ENCODE peak calls at places on chromosomes 16 and 17, in ten cellular contexts. S is dorsolateral prefrontal cortex; F is sigmoid colon; G is CD8-positive, alpha-beta T cell; L is thoracic aorta; N is bronchial epithelial cell; D is HCT116; B is A549; Q is Calu3; A is AG04450. W is an unnamed sample.

GRCh38 chr16:981695-982151 is at the start of gene SOX8:
- DNase-seq in Q (peak), S (no peak), D (no peak), A (no peak), N (no peak), B (no peak), G (peak), F (no peak), L (no peak), W (no peak)

GRCh38 chr16:88282221-88283041 is 100.3 kb upstream of the ZNF469 start:
- DNase-seq in F (no peak), N (peak), L (no peak), Q (peak), D (no peak), B (peak), S (no peak), G (no peak), A (peak), W (no peak)

GRCh38 chr17:67772679-67773078 is 52.6 kb upstream of the BPTF start:
- DNase-seq in B (no peak), A (no peak), N (no peak), D (no peak), S (no peak), F (no peak), G (no peak), Q (no peak), L (no peak), W (no peak)

GRCh38 chr16:14240216-14240843 is 169.2 kb downstream of the MRTFB start:
- DNase-seq in L (no peak), Q (no peak), B (no peak), F (no peak), D (no peak), A (no peak), N (no peak), S (no peak), G (no peak), W (no peak)

GRCh38 chr17:75843577-75844529 is at the start of gene UNC13D:
- DNase-seq in N (no peak), A (no peak), D (no peak), S (no peak), B (no peak), F (peak), Q (peak), G (peak), L (no peak), W (no peak)

GRCh38 chr17:76791053-76791980 is 53.4 kb downstream of the MFSD11 start:
- DNase-seq in D (no peak), Q (peak), S (peak), F (no peak), A (no peak), N (peak), B (peak), L (no peak), G (peak), W (no peak)

GRCh38 chr16:31916056-31916488 is 42.5 kb downstream of the ZNF267 start:
- DNase-seq in L (no peak), N (no peak), G (no peak), Q (no peak), A (no peak), F (no peak), B (peak), S (no peak), D (no peak), W (no peak)

GRCh38 chr17:82019905-82020873 is 2.5 kb downstream of the CENPX start:
- DNase-seq in F (no peak), B (peak), D (peak), Q (peak), N (no peak), S (no peak), G (peak), A (no peak), L (no peak), W (no peak)

GRCh38 chr16:89687092-89687940 is 827 bp downstream of the CDK10 start:
- DNase-seq in D (no peak), N (peak), B (peak), A (no peak), L (no peak), Q (peak), F (no peak), S (no peak), G (no peak), W (peak)

GRCh38 chr17:50626037-50626574 is 8.6 kb upstream of the ABCC3 start:
- DNase-seq in G (peak), D (peak), F (peak), B (peak), S (no peak), N (peak), A (peak), Q (peak), L (no peak), W (peak)

DNA sequence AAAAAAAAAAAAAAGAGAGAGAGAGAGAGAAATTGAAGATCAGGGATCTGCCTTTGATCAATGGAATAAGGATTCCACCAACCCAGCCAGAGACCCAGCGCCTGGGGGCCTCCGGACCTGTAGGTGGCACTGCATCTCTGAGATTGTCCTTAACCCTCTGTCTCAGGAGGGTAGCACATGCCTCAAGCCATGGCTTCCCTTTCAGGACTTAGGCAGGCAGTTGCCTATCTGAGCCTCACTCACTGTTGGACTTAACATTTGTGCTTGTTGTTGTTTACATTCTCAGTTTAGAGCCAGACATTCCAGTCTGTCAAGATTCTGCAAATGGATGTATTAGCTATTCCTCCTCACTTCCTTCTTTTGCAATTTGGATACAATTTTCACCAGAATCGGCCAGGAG is 5.1 kb upstream of the SCNN1B start:
- DNase-seq in S (no peak), A (no peak), L (no peak), F (no peak), D (peak), N (no peak), B (peak), Q (peak), G (no peak), W (peak)
- TF ChIP-seq CTCF in S (no peak), A (no peak), L (no peak), F (no peak), D (peak), N (peak), B (no peak), Q (peak), G (no peak), W (peak)

DNA sequence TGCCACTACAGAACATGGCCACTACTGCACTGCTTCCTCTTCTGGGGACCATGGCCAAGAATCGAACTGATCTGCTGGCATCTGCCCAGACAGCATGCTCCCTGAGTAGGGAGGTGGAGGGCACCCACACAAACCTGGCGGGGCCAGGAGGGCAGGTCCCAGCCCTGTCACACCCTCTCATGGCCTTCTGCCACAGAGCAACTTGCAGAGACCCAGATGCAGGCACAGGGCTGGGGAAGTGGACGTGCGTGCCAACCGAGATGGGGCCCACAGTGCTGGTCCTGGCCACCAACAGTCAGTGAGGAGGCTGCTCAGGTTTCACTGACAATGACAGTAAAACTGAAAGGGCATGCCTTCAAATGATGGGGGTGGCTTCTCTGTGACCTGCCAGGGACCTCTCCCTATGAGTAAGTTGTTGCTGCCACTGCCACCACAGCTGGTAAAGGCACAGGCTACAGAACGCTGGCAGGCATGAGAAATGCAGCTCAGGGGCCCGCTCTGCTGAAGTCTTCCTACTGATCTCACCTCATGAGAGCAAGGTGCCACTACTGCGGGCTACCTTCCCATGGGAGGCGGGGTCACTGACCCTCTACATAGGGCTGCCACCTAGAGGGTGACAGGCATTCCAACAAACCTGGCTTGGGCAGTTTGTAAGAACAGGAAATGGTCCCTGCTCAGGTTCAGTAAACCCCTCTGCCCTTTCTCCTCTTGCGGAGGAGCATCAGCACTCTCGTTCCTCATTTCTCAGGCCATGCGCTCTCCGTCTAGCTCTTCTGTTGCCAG is 15.5 kb downstream of the HIC1 start:
- DNase-seq in G (no peak), N (no peak), B (no peak), S (no peak), D (no peak), A (no peak), F (no peak), L (no peak), Q (no peak), W (no peak)
- TF ChIP-seq CTCF in G (no peak), N (no peak), B (no peak), S (no peak), D (no peak), A (no peak), F (no peak), L (no peak), Q (no peak), W (peak)

GRCh38 chr17:42181851-42182207 is 887 bp upstream of the KCNH4 start:
- DNase-seq in B (no peak), D (no peak), N (no peak), Q (no peak), L (no peak), F (no peak), G (no peak), A (no peak), S (no peak), W (no peak)

GRCh38 chr17:42179335-42179734 is 1.6 kb downstream of the KCNH4 start:
- DNase-seq in Q (no peak), D (no peak), G (no peak), B (no peak), A (no peak), F (no peak), N (no peak), L (no peak), S (no peak), W (no peak)

GRCh38 chr17:42180411-42180921 is 476 bp downstream of the KCNH4 start:
- DNase-seq in Q (no peak), S (no peak), A (no peak), L (no peak), D (no peak), F (no peak), B (no peak), N (no peak), G (no peak), W (no peak)

GRCh38 chr17:42179911-42180410 is 981 bp downstream of the KCNH4 start:
- DNase-seq in L (no peak), F (no peak), Q (no peak), A (no peak), B (peak), D (no peak), G (peak), N (no peak), S (no peak), W (no peak)

GRCh38 chr17:42180922-42181850 is at the start of gene KCNH4:
- DNase-seq in D (peak), S (peak), N (peak), G (peak), B (peak), F (peak), A (peak), L (peak), Q (peak), W (peak)
- TF ChIP-seq CTCF in D (peak), S (peak), N (peak), G (peak), B (peak), F (no peak), A (peak), L (no peak), Q (no peak), W (peak)

GRCh38 chr16:86498155-86498651 is 12.1 kb upstream of the FOXF1 start:
- DNase-seq in L (no peak), B (no peak), N (no peak), D (no peak), F (peak), Q (no peak), G (no peak), S (no peak), A (no peak), W (no peak)
- TF ChIP-seq CTCF in L (no peak), B (no peak), N (no peak), D (no peak), F (no peak), Q (no peak), G (no peak), S (no peak), A (peak), W (no peak)

DNA sequence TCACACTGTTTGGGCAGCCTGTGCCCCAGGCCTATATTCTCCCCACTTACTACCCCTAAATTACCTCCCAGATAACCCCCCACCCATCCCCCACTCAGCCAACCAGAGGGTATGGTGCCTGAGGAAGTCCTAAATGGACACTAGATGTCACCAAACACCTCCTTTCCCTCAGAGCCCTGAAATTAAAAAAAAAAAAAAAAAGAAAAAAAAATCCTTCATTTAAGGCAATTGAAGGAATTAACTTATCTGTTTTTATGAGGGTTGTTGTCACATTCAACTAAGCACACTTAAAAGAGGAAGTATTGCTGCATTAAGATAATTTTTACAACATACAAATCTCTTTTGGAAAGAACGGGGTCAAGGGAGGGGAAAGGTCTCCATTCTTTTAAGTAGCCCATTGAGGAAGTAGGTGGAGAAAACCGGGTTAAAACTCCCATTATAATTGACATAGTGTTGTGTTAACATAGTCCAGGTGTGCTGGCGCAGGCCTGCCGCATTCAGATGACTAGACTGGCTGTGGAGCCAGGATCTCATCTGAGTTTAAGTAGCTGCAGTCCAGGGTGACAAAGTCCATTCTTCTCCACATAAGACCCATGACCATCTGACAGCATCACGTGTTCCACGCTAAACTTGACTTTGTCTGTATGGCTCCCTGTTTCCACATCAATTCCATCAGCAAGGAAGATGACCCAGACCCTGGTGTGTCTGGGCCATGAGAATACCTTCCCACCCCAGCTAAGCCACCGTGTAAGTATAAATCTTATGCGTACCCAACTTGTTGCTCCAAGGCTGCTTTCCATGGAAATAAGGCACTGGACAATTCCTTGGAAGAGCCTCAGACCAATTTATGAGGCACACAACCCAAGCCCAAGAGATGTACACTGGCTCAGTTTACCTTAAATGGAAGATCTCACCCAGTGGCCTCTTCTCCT is 46.4 kb downstream of the SNX11 start:
- DNase-seq in B (peak), A (peak), S (no peak), N (peak), L (no peak), D (peak), F (no peak), Q (peak), G (no peak), W (no peak)
- TF ChIP-seq CTCF in B (peak), A (peak), S (peak), N (peak), L (no peak), D (peak), F (no peak), Q (peak), G (no peak), W (peak)

GRCh38 chr17:72952220-72952619 is 140.3 kb downstream of the SLC39A11 start:
- DNase-seq in F (no peak), N (no peak), A (no peak), D (no peak), B (no peak), S (no peak), L (no peak), G (no peak), Q (no peak), W (no peak)
- TF ChIP-seq CTCF in F (no peak), N (no peak), A (no peak), D (no peak), B (no peak), S (no peak), L (no peak), G (no peak), Q (no peak), W (no peak)

GRCh38 chr16:82641336-82641984 is 14.7 kb downstream of the CDH13 start:
- DNase-seq in L (no peak), N (peak), D (no peak), Q (no peak), S (no peak), F (no peak), G (no peak), A (no peak), B (no peak), W (no peak)
- TF ChIP-seq CTCF in L (no peak), N (peak), D (peak), Q (no peak), S (no peak), F (no peak), G (peak), A (peak), B (no peak), W (no peak)

DNA sequence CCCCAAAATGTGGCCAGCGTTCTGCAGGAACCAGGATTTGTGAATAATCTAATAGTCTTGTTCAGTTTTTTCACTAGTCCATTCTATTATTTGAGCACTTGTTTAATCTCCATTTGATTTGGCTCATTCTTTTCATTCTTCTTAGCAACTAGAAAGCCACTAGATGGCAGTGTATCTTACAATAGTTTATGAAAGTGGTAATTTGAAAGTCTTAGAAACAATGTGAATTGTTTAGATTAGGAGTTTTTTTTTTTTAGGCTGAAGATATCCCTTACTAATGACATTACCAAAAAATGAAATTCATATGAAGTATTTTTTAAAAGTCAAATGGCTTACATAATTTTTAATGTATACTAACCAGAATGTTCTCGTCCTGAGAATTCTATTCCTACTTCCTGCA is 6.7 kb downstream of the ERI2 start:
- DNase-seq in A (no peak), F (no peak), B (no peak), L (no peak), N (peak), S (no peak), D (peak), G (no peak), Q (no peak), W (no peak)
- TF ChIP-seq CTCF in A (peak), F (peak), B (peak), L (peak), N (peak), S (peak), D (peak), G (peak), Q (peak), W (peak)

GRCh38 chr16:10743610-10744369 is at the start of gene NUBP1:
- DNase-seq in S (peak), L (peak), Q (peak), A (peak), G (peak), D (peak), B (peak), F (peak), N (peak), W (peak)
- TF ChIP-seq CTCF in S (peak), L (no peak), Q (no peak), A (no peak), G (no peak), D (no peak), B (no peak), F (no peak), N (no peak), W (no peak)

W was measured in LNCaP clone FGC.